ENCODE peak calls at places on chromosomes 2 and 18, in eight cellular contexts. U, I, G, C, W, V, E and Z are unnamed samples.

GRCh38 chr2:4763009-4763408 is 929.2 kb upstream of the SOX11 start:
- DNase-seq in U (no peak), I (no peak), G (peak), C (peak), W (peak), V (no peak), E (no peak), Z (peak)

GRCh38 chr18:62450546-62451395 is 72.1 kb upstream of the ZCCHC2 start:
- DNase-seq in U (peak), I (no peak), G (peak), C (peak), W (no peak), V (no peak), E (peak), Z (peak)

GRCh38 chr2:44480068-44480467 is 118.3 kb downstream of the CAMKMT start:
- DNase-seq in U (no peak), I (no peak), G (no peak), C (no peak), W (no peak), V (no peak), E (no peak), Z (no peak)

GRCh38 chr18:11887305-11888262 is 20.5 kb downstream of the MPPE1 start:
- DNase-seq in U (no peak), I (no peak), G (no peak), C (no peak), W (no peak), V (peak), E (no peak), Z (no peak)

GRCh38 chr2:210188755-210189154 is 17.5 kb upstream of the KANSL1L start:
- DNase-seq in U (no peak), I (no peak), G (no peak), C (no peak), W (no peak), V (no peak), E (no peak), Z (no peak)

GRCh38 chr2:64866797-64867196 is 122.4 kb upstream of the SLC1A4 start:
- DNase-seq in U (peak), I (no peak), G (peak), C (no peak), W (no peak), V (peak), E (peak), Z (no peak)

GRCh38 chr2:10232096-10232815 is 70.4 kb upstream of the HPCAL1 start:
- DNase-seq in U (peak), I (no peak), G (no peak), C (peak), W (no peak), V (no peak), E (no peak), Z (no peak)

GRCh38 chr2:119216994-119217393 is 6.6 kb upstream of the STEAP3 start:
- DNase-seq in U (no peak), I (no peak), G (no peak), C (peak), W (no peak), V (no peak), E (no peak), Z (no peak)

GRCh38 chr18:61892683-61893303 is at the start of gene RNF152:
- DNase-seq in U (peak), I (peak), G (no peak), C (peak), W (peak), V (peak), E (no peak), Z (peak)

GRCh38 chr2:166468124-166469024 is 25.7 kb downstream of the SCN7A start:
- DNase-seq in U (no peak), I (no peak), G (no peak), C (no peak), W (no peak), V (no peak), E (no peak), Z (no peak)

GRCh38 chr18:11411021-11411420 is 198.4 kb upstream of the SLC35G4 start:
- DNase-seq in U (no peak), I (no peak), G (no peak), C (no peak), W (no peak), V (no peak), E (no peak), Z (no peak)

GRCh38 chr2:145028055-145028630 is 508.2 kb upstream of the ZEB2 start:
- DNase-seq in U (no peak), I (no peak), G (no peak), C (no peak), W (no peak), V (no peak), E (no peak), Z (no peak)

GRCh38 chr18:51195602-51196115 is 1.8 kb downstream of the MEX3C start:
- DNase-seq in U (no peak), I (peak), G (no peak), C (no peak), W (peak), V (peak), E (no peak), Z (peak)

GRCh38 chr18:2985628-2986027 is 27.3 kb downstream of the LPIN2 start:
- DNase-seq in U (no peak), I (no peak), G (no peak), C (no peak), W (no peak), V (no peak), E (peak), Z (no peak)

GRCh38 chr18:50628543-50628905 is 68.6 kb downstream of the MAPK4 start:
- DNase-seq in U (no peak), I (no peak), G (no peak), C (no peak), W (no peak), V (no peak), E (no peak), Z (no peak)

GRCh38 chr2:102129956-102130650 is 12.4 kb upstream of the IL1R1 start:
- DNase-seq in U (no peak), I (no peak), G (no peak), C (no peak), W (no peak), V (no peak), E (no peak), Z (no peak)

GRCh38 chr2:17579605-17580318 is 39.3 kb downstream of the VSNL1 start:
- DNase-seq in U (no peak), I (no peak), G (no peak), C (no peak), W (no peak), V (peak), E (no peak), Z (no peak)

GRCh38 chr2:43174368-43175186 is 51.8 kb downstream of the ZFP36L2 start:
- DNase-seq in U (no peak), I (peak), G (no peak), C (no peak), W (no peak), V (peak), E (no peak), Z (no peak)

GRCh38 chr2:241223211-241224067 is 35.0 kb downstream of the ANO7 start:
- DNase-seq in U (no peak), I (no peak), G (no peak), C (peak), W (no peak), V (no peak), E (peak), Z (no peak)

GRCh38 chr2:11499081-11499743 is 33.3 kb upstream of the E2F6 start:
- DNase-seq in U (peak), I (no peak), G (no peak), C (no peak), W (peak), V (no peak), E (no peak), Z (no peak)

GRCh38 chr2:113692698-113693428 is 63.6 kb downstream of the SLC35F5 start:
- DNase-seq in U (no peak), I (peak), G (no peak), C (no peak), W (no peak), V (no peak), E (no peak), Z (no peak)

GRCh38 chr18:9495916-9496540 is 20.7 kb downstream of the RALBP1 start:
- DNase-seq in U (no peak), I (no peak), G (no peak), C (no peak), W (no peak), V (no peak), E (no peak), Z (no peak)

GRCh38 chr2:222945887-222946286 is 85.1 kb downstream of the ACSL3 start:
- DNase-seq in U (no peak), I (no peak), G (no peak), C (no peak), W (no peak), V (no peak), E (no peak), Z (no peak)

GRCh38 chr2:222944552-222944951 is 83.7 kb downstream of the ACSL3 start:
- DNase-seq in U (no peak), I (no peak), G (no peak), C (no peak), W (no peak), V (no peak), E (no peak), Z (no peak)

GRCh38 chr2:222946700-222947278 is 86.0 kb downstream of the ACSL3 start:
- DNase-seq in U (no peak), I (no peak), G (no peak), C (no peak), W (no peak), V (no peak), E (no peak), Z (no peak)

GRCh38 chr2:222943820-222944219 is 83.0 kb downstream of the ACSL3 start:
- DNase-seq in U (no peak), I (no peak), G (no peak), C (no peak), W (no peak), V (no peak), E (peak), Z (no peak)

GRCh38 chr2:222944971-222945740 is 84.3 kb downstream of the ACSL3 start:
- DNase-seq in U (no peak), I (no peak), G (no peak), C (no peak), W (no peak), V (no peak), E (no peak), Z (no peak)
- TF ChIP-seq CTCF in U (no peak), I (no peak), G (no peak), C (no peak), W (no peak), V (no peak), E (no peak), Z (no peak)

GRCh38 chr2:97945791-97946190 is 50.0 kb downstream of the TMEM131 start:
- DNase-seq in U (no peak), I (no peak), G (no peak), C (no peak), W (no peak), V (no peak), E (no peak), Z (no peak)
- TF ChIP-seq CTCF in U (no peak), I (no peak), G (no peak), C (no peak), W (no peak), V (no peak), E (no peak), Z (no peak)

DNA sequence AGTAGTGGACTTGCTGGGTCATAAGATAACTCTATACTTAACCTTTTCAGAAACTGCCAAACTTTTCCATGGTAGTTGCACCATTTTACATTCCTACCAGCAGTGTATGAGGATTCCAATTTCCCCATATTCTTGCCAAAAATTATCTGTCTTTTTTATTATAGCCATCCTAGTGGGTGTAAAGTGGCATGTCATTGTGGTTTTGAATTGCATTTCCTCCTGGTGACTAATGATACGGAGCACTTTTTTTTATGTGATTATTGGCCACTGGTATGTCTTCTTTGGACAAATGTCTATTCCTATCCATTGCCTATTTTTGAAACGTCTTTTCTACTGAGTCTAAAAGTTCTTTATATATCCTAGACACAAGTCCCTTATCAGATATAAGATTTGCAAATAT is 44.3 kb downstream of the CACNB4 start:
- DNase-seq in U (no peak), I (no peak), G (peak), C (no peak), W (no peak), V (no peak), E (peak), Z (no peak)
- TF ChIP-seq CTCF in U (no peak), I (no peak), G (peak), C (no peak), W (no peak), V (no peak), E (peak), Z (no peak)

GRCh38 chr2:85924522-85924921 is 35.7 kb upstream of the ST3GAL5 start:
- DNase-seq in U (peak), I (no peak), G (peak), C (no peak), W (no peak), V (peak), E (peak), Z (no peak)
- TF ChIP-seq CTCF in U (no peak), I (no peak), G (no peak), C (no peak), W (no peak), V (no peak), E (no peak), Z (no peak)

DNA sequence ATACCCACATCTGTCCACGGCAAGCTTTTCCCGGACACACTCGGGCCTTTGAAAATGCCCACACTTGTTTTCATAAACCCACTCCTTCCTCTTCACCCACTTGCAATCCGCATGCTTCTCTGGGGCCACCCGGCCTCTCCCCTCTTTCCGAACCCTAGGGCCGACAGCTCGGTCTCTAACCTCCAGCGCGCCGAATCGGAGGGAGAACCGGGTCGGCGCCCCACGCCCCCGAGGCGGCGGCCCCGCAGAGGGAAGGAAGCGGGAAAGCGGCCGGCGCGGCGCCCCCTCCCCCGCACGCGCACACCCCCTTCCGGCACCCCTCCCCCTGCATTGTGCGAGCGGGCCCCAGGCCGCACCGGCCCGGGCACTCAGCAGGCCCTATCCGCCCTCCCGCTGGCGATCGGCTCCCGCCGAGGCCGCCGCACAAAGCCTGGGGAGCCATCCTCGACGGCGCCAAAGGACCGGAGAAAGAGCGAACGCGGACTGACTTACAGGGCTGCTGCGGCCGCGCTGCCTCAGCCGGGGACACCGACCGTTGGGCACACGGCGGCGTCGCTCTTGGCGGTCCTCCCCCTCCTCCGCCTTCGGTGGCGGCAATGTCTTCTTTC is 435 bp downstream of the PUM2 start:
- DNase-seq in U (peak), I (peak), G (no peak), C (peak), W (peak), V (peak), E (no peak), Z (peak)
- TF ChIP-seq CTCF in U (no peak), I (no peak), G (no peak), C (no peak), W (no peak), V (no peak), E (no peak), Z (no peak)

GRCh38 chr2:220460257-220460985 is 833.0 kb downstream of the SLC4A3 start:
- DNase-seq in U (no peak), I (no peak), G (no peak), C (no peak), W (no peak), V (no peak), E (peak), Z (no peak)
- TF ChIP-seq CTCF in U (no peak), I (peak), G (peak), C (no peak), W (peak), V (no peak), E (peak), Z (no peak)

GRCh38 chr2:231000211-231000904 is 4.4 kb downstream of the SPATA3 start:
- DNase-seq in U (no peak), I (no peak), G (no peak), C (peak), W (no peak), V (peak), E (no peak), Z (no peak)
- TF ChIP-seq CTCF in U (no peak), I (no peak), G (no peak), C (no peak), W (no peak), V (no peak), E (no peak), Z (no peak)

GRCh38 chr2:173955004-173955403 is 10.2 kb downstream of the SP3 start:
- DNase-seq in U (no peak), I (no peak), G (no peak), C (no peak), W (no peak), V (no peak), E (no peak), Z (no peak)
- TF ChIP-seq CTCF in U (no peak), I (peak), G (no peak), C (no peak), W (no peak), V (no peak), E (peak), Z (no peak)